ENCODE peak calls at places on chromosome 5, in ten cellular contexts. F is AG04450, Z is DND-41, O is BJ, M is pancreas, B is fibroblast of lung, L is upper lobe of left lung, W is fibroblast of villous mesenchyme, Q is Peyer's patch, I is GM12865. T is an unnamed sample.

GRCh38 chr5:149671544-149671943 is 58.6 kb upstream of the PPARGC1B start:
- DNase-seq in L (no peak), F (no peak), Q (no peak), B (no peak), I (no peak), O (no peak), W (no peak), M (no peak), Z (no peak), T (no peak)

GRCh38 chr5:109823597-109823996 is 133.9 kb downstream of the MAN2A1 start:
- DNase-seq in L (no peak), F (no peak), Q (no peak), B (peak), M (no peak), W (no peak), I (no peak), Z (no peak), O (no peak), T (no peak)

GRCh38 chr5:170070556-170071412 is 34.9 kb upstream of the FOXI1 start:
- DNase-seq in O (no peak), Z (peak), B (peak), F (peak), M (no peak), I (no peak), L (no peak), W (peak), Q (no peak), T (peak)

GRCh38 chr5:16628376-16628775 is 11.6 kb upstream of the RETREG1 start:
- DNase-seq in M (no peak), Z (no peak), W (peak), L (no peak), O (no peak), Q (no peak), I (no peak), F (no peak), B (no peak), T (no peak)

GRCh38 chr5:101942321-101942882 is 353.7 kb downstream of the SLCO4C1 start:
- DNase-seq in L (no peak), F (no peak), B (peak), Z (peak), O (no peak), I (peak), W (no peak), Q (no peak), M (peak), T (no peak)

GRCh38 chr5:90119531-90119940 is 290.0 kb downstream of the CETN3 start:
- DNase-seq in M (no peak), Z (no peak), I (no peak), O (no peak), B (peak), L (no peak), W (no peak), F (no peak), Q (no peak), T (no peak)

GRCh38 chr5:135878156-135878620 is 17.5 kb downstream of the IL9 start:
- DNase-seq in L (peak), O (no peak), Q (no peak), F (no peak), W (no peak), B (no peak), I (no peak), M (no peak), Z (no peak), T (peak)

GRCh38 chr5:149459891-149460290 is 80.8 kb upstream of the IL17B start:
- DNase-seq in O (no peak), Q (no peak), B (no peak), M (no peak), W (no peak), I (no peak), Z (no peak), F (no peak), L (no peak), T (no peak)

GRCh38 chr5:80569961-80570786 is at the start of gene ANKRD34B:
- DNase-seq in F (no peak), Z (no peak), Q (no peak), I (peak), W (peak), M (peak), L (peak), B (peak), O (no peak), T (peak)

GRCh38 chr5:69522035-69522434 is 29.4 kb downstream of the OCLN start:
- DNase-seq in L (no peak), B (no peak), O (no peak), M (no peak), W (no peak), F (no peak), I (no peak), Z (no peak), Q (no peak), T (no peak)

GRCh38 chr5:159780246-159780645 is 136.0 kb upstream of the ADRA1B start:
- DNase-seq in I (no peak), F (no peak), L (no peak), B (peak), M (no peak), Q (no peak), W (no peak), Z (no peak), O (no peak), T (no peak)

GRCh38 chr5:116137544-116138378 is 52.9 kb downstream of the COMMD10 start:
- DNase-seq in I (peak), M (no peak), B (peak), L (no peak), Z (no peak), W (peak), F (peak), O (no peak), Q (no peak), T (no peak)

GRCh38 chr5:18010053-18010452 is 375.8 kb downstream of the TAF11L14 start:
- DNase-seq in L (no peak), F (no peak), Z (no peak), W (no peak), M (no peak), Q (no peak), I (no peak), O (no peak), B (no peak), T (no peak)

GRCh38 chr5:76527685-76528161 is 95.5 kb downstream of the F2RL2 start:
- DNase-seq in O (no peak), W (peak), Q (no peak), M (no peak), L (no peak), Z (no peak), B (peak), F (no peak), I (no peak), T (no peak)

GRCh38 chr5:16992006-16992405 is 55.9 kb upstream of the MYO10 start:
- DNase-seq in Z (no peak), M (no peak), F (no peak), I (no peak), W (no peak), O (no peak), L (no peak), B (peak), Q (no peak), T (no peak)

GRCh38 chr5:160269017-160269416 is 39.7 kb downstream of the FABP6 start:
- DNase-seq in Z (no peak), F (peak), L (no peak), B (peak), O (peak), Q (peak), I (no peak), W (peak), M (no peak), T (no peak)

GRCh38 chr5:82792001-82792615 is 285.1 kb downstream of the TMEM167A start:
- DNase-seq in I (no peak), L (no peak), B (no peak), F (no peak), Q (no peak), Z (no peak), W (no peak), O (no peak), M (no peak), T (no peak)

GRCh38 chr5:157038568-157039187 is 20.2 kb downstream of the HAVCR1 start:
- DNase-seq in M (no peak), B (no peak), Z (no peak), I (no peak), W (no peak), O (no peak), Q (no peak), L (no peak), F (no peak), T (no peak)

GRCh38 chr5:10715605-10716004 is 45.4 kb downstream of the DAP start:
- DNase-seq in Q (no peak), Z (no peak), B (no peak), F (no peak), I (no peak), L (no peak), M (no peak), W (no peak), O (no peak), T (no peak)

GRCh38 chr5:56259002-56259511 is 25.9 kb upstream of the ANKRD55 start:
- DNase-seq in Q (no peak), B (peak), I (peak), W (peak), M (no peak), L (no peak), F (peak), O (peak), Z (no peak), T (no peak)

GRCh38 chr5:128228506-128228905 is 144.9 kb downstream of the SLC12A2 start:
- DNase-seq in B (peak), M (no peak), Q (no peak), Z (no peak), F (no peak), W (peak), O (no peak), L (no peak), I (no peak), T (no peak)

GRCh38 chr5:1815881-1816292 is 14.7 kb downstream of the NDUFS6 start:
- DNase-seq in B (no peak), I (no peak), O (no peak), F (no peak), Z (no peak), L (peak), M (no peak), Q (no peak), W (no peak), T (peak)

GRCh38 chr5:138952962-138953361 is 77.8 kb upstream of the LRRTM2 start:
- DNase-seq in I (no peak), B (no peak), W (no peak), L (no peak), M (peak), Z (peak), Q (no peak), F (no peak), O (no peak), T (no peak)

GRCh38 chr5:56534102-56534501 is 281.2 kb upstream of the MAP3K1 start:
- DNase-seq in I (no peak), F (no peak), B (peak), L (no peak), O (no peak), Q (no peak), W (no peak), Z (no peak), M (no peak), T (no peak)

GRCh38 chr5:116507051-116507537 is 67.5 kb downstream of the SEMA6A start:
- DNase-seq in Z (no peak), I (no peak), F (no peak), M (no peak), B (no peak), L (no peak), O (no peak), W (peak), Q (no peak), T (no peak)

GRCh38 chr5:69265931-69266330 is 31.2 kb downstream of the CDK7 start:
- DNase-seq in M (no peak), Z (no peak), B (no peak), O (no peak), I (peak), W (no peak), Q (no peak), F (no peak), L (peak), T (peak)

GRCh38 chr5:50318220-50318619 is 122.9 kb downstream of the EMB start:
- DNase-seq in Z (no peak), L (no peak), B (no peak), I (no peak), O (no peak), M (no peak), Q (no peak), W (no peak), F (no peak), T (no peak)

GRCh38 chr5:126837907-126838539 is 61.1 kb downstream of the LMNB1 start:
- DNase-seq in F (no peak), Q (no peak), W (peak), I (no peak), O (no peak), M (no peak), B (no peak), L (no peak), Z (no peak), T (no peak)

GRCh38 chr5:119302916-119303897 is 52.6 kb upstream of the TNFAIP8 start:
- DNase-seq in L (no peak), M (no peak), Q (no peak), O (peak), F (peak), B (peak), Z (peak), I (no peak), W (peak), T (no peak)

GRCh38 chr5:109324351-109324750 is 85.4 kb downstream of the PJA2 start:
- DNase-seq in F (no peak), B (no peak), Z (no peak), L (peak), M (no peak), I (no peak), W (no peak), Q (no peak), O (no peak), T (no peak)

GRCh38 chr5:15707631-15708030 is 207.7 kb downstream of the FBXL7 start:
- DNase-seq in B (no peak), F (no peak), L (no peak), I (no peak), M (no peak), W (no peak), Q (no peak), O (no peak), Z (no peak), T (no peak)

GRCh38 chr5:149829954-149830353 is 99.8 kb downstream of the PPARGC1B start:
- DNase-seq in F (no peak), W (no peak), Q (no peak), O (no peak), B (no peak), Z (no peak), L (no peak), I (peak), M (no peak), T (no peak)

GRCh38 chr5:36600847-36601527 is 5.4 kb upstream of the SLC1A3 start:
- DNase-seq in L (no peak), O (no peak), Q (no peak), W (no peak), F (no peak), B (peak), Z (no peak), I (no peak), M (no peak), T (no peak)

GRCh38 chr5:126376443-126376842 is 46.8 kb upstream of the GRAMD2B start:
- DNase-seq in L (no peak), Q (no peak), O (no peak), F (no peak), B (no peak), I (no peak), Z (no peak), W (no peak), M (no peak), T (no peak)

GRCh38 chr5:179698935-179699639 is at the start of gene CANX:
- DNase-seq in L (no peak), Z (no peak), I (no peak), W (no peak), M (no peak), B (no peak), F (no peak), O (no peak), Q (no peak), T (no peak)

GRCh38 chr5:177508217-177508611 is 1.4 kb downstream of the DOK3 start:
- DNase-seq in I (peak), F (no peak), L (no peak), O (no peak), Q (no peak), B (no peak), Z (no peak), M (peak), W (no peak), T (no peak)

GRCh38 chr5:177505075-177505474 is 4.6 kb downstream of the DOK3 start:
- DNase-seq in Z (no peak), B (no peak), F (no peak), W (no peak), Q (no peak), L (no peak), O (no peak), I (no peak), M (peak), T (no peak)

GRCh38 chr5:177507596-177508216 is 1.9 kb downstream of the DOK3 start:
- DNase-seq in M (no peak), I (peak), F (no peak), Q (no peak), O (no peak), W (no peak), Z (no peak), L (no peak), B (no peak), T (no peak)

GRCh38 chr5:177508837-177509236 is 789 bp downstream of the DOK3 start:
- DNase-seq in Q (peak), O (no peak), B (no peak), L (no peak), W (no peak), F (no peak), I (peak), M (peak), Z (no peak), T (no peak)

GRCh38 chr5:177507165-177507564 is 2.5 kb downstream of the DOK3 start:
- DNase-seq in I (peak), L (no peak), W (peak), M (no peak), F (no peak), Z (no peak), Q (no peak), B (no peak), O (no peak), T (no peak)
- TF ChIP-seq CTCF in I (peak), L (no peak), W (peak), M (no peak), F (peak), Z (peak), Q (no peak), B (peak), O (peak), T (peak)

DNA sequence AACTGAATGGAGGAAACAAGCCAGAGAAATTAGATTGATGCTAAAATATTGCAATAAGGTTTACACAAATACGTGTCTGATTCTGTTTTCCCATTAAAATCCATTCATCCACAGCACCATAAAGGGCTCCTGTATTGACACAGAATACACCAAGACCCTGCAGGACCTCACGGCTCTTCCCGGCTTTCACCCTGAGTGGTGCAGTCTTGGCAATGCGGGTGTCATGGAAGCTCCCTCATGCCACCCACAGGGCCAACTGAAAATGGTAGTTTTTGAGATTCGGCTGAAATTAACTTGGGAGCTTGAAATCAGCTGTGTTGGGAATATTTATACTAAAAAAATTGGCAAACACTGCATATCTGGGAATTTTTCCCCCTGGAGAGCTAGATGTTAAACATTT is 17.3 kb upstream of the EXOC3 start:
- DNase-seq in Z (no peak), O (no peak), M (no peak), B (no peak), I (no peak), W (peak), L (no peak), Q (no peak), F (no peak), T (no peak)
- TF ChIP-seq CTCF in Z (peak), O (no peak), M (no peak), B (peak), I (no peak), W (peak), L (no peak), Q (no peak), F (peak), T (no peak)

GRCh38 chr5:32713396-32714381 is 2.6 kb downstream of the NPR3 start:
- DNase-seq in Z (no peak), I (no peak), W (no peak), F (no peak), O (no peak), L (peak), B (peak), Q (no peak), M (peak), T (peak)
- TF ChIP-seq CTCF in Z (no peak), I (no peak), W (no peak), F (no peak), O (no peak), L (no peak), B (no peak), Q (no peak), M (no peak), T (no peak)

DNA sequence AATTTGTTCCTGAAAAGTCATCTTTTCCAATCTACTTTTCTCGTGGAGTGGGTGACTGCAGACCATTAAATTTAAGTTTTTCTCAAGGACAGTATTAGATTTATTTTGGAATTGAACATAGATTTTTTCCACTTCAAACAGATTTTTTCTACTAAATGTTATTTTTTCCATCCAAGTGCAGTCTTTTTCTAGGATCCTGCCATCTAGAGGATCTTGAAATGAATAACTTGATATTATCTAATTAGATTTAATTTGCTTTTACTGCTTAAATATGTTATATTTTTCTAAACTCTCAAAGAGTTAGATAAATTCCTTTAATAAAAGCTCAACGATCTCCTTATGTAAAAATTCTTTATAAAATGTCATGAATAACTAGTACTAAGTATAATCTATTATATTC is 136.9 kb upstream of the PRR16 start:
- DNase-seq in F (no peak), B (peak), W (no peak), Q (no peak), O (no peak), M (no peak), L (no peak), Z (no peak), I (no peak), T (no peak)
- TF ChIP-seq CTCF in F (peak), B (no peak), W (peak), Q (no peak), O (no peak), M (no peak), L (no peak), Z (no peak), I (no peak), T (no peak)

DNA sequence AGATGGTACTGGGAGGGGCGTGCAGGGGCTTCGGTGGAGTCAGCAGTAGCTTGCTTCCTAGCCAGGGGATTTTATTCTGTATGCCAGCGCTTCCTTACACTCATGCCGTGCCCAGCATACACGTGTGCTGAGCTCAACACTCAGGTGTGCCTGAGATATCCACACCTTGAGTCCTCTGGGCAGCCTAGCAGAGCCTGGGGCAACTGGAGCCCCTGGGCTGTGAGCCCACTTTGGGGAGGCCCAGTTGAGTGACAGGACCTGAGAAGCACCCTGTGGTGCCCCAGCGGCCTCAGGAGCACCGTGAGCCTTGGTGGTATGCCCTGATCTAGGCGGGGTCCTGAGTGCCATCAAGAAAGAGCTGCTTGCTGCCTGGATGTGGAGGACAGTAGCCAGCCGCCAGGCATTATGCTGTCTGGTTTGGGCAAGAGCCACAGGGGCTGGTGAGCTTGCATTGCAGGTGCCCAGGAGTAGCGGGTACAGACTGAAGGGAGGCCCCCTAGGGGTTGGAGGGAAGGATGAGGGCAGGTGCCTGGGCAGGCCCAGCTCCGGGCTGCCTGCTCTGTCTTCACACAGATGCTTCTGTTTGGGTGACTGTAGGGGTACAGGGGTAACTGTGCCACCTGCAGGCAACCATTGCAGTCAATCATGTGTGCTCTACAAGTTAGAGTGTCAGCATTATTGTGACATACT is 42.9 kb downstream of the BNIP1 start:
- DNase-seq in Z (peak), W (no peak), M (no peak), O (no peak), L (no peak), B (no peak), I (peak), Q (no peak), F (no peak), T (no peak)
- TF ChIP-seq CTCF in Z (peak), W (no peak), M (no peak), O (no peak), L (no peak), B (no peak), I (peak), Q (no peak), F (no peak), T (no peak)

GRCh38 chr5:123937230-123937629 is 425.3 kb downstream of the CSNK1G3 start:
- DNase-seq in I (peak), L (no peak), Q (no peak), O (no peak), F (no peak), M (no peak), W (peak), Z (peak), B (peak), T (peak)

GRCh38 chr5:123936548-123936947 is 424.6 kb downstream of the CSNK1G3 start:
- DNase-seq in Q (no peak), I (no peak), Z (peak), B (no peak), W (no peak), O (no peak), M (no peak), F (no peak), L (no peak), T (peak)
- TF ChIP-seq CTCF in Q (no peak), I (no peak), Z (no peak), B (no peak), W (no peak), O (no peak), M (no peak), F (no peak), L (no peak), T (no peak)

GRCh38 chr5:74943905-74944304 is 77.7 kb upstream of the FAM169A start:
- DNase-seq in L (no peak), Q (no peak), I (no peak), W (no peak), M (no peak), Z (no peak), O (no peak), F (no peak), B (no peak), T (no peak)
- TF ChIP-seq CTCF in L (no peak), Q (no peak), I (peak), W (peak), M (no peak), Z (peak), O (no peak), F (peak), B (no peak), T (no peak)